ENCODE peak calls at places on chromosomes 12 and 14, in six cellular contexts. F is body of pancreas, S is pancreas, T is ovary, V is breast epithelium, W is lung. I is an unnamed sample. For H3K4me1, the result is how much of the 10 kb centered on the place peaks cover.

GRCh38 chr14:24982472-24983155 is 67.3 kb downstream of the STXBP6 start:
- DNase-seq in S (no peak), W (no peak), V (no peak), F (no peak), T (no peak), I (no peak)

GRCh38 chr12:132384916-132385315 is 55.5 kb upstream of the GALNT9 start:
- DNase-seq in S (no peak), T (no peak), F (no peak), V (no peak), W (no peak), I (no peak)

GRCh38 chr14:97697772-97698171 is 900.6 kb downstream of the VRK1 start:
- DNase-seq in W (no peak), F (no peak), T (no peak), S (no peak), V (no peak), I (no peak)

GRCh38 chr14:91351508-91351853 is 66.1 kb downstream of the CCDC88C start:
- DNase-seq in V (no peak), S (no peak), W (no peak), F (no peak), T (no peak), I (no peak)

GRCh38 chr12:82663893-82664292 is 22.8 kb upstream of the TMTC2 start:
- DNase-seq in S (no peak), V (no peak), W (no peak), F (no peak), T (no peak), I (no peak)

GRCh38 chr12:28253175-28253641 is 63.0 kb downstream of the CCDC91 start:
- DNase-seq in T (no peak), V (no peak), F (no peak), S (no peak), W (no peak), I (no peak)

GRCh38 chr12:7142057-7142644 is 12.0 kb downstream of the CLSTN3 start:
- DNase-seq in F (peak), S (no peak), T (no peak), V (no peak), W (peak), I (peak)

GRCh38 chr14:23577004-23577681 is 1.4 kb downstream of the JPH4 start:
- DNase-seq in V (no peak), W (no peak), T (no peak), S (no peak), F (no peak), I (no peak)

GRCh38 chr12:52925717-52926595 is 21.1 kb upstream of the KRT8 start:
- DNase-seq in V (no peak), S (no peak), T (no peak), F (peak), W (peak), I (no peak)

GRCh38 chr14:22598896-22599244 is 770 bp downstream of the ABHD4 start:
- DNase-seq in W (peak), T (no peak), F (peak), S (no peak), V (no peak), I (no peak)

GRCh38 chr12:583251-583869 is 79.9 kb downstream of the NINJ2 start:
- DNase-seq in F (no peak), S (no peak), T (no peak), W (no peak), V (no peak), I (no peak)

GRCh38 chr12:72872986-72873385 is 600.8 kb downstream of the TRHDE start:
- DNase-seq in W (no peak), S (no peak), T (no peak), V (no peak), F (no peak), I (no peak)

GRCh38 chr12:3119192-3119744 is 42.1 kb downstream of the TSPAN9 start:
- DNase-seq in F (no peak), W (no peak), S (no peak), T (no peak), V (no peak), I (no peak)

GRCh38 chr12:18895946-18896345 is 158.0 kb downstream of the CAPZA3 start:
- DNase-seq in T (no peak), S (peak), F (no peak), V (no peak), W (no peak), I (no peak)

GRCh38 chr12:106170285-106170684 is 31.5 kb upstream of the NUAK1 start:
- DNase-seq in S (no peak), F (no peak), V (no peak), T (no peak), W (no peak), I (no peak)

GRCh38 chr14:102262894-102263462 is 42.0 kb downstream of the MOK start:
- DNase-seq in W (no peak), V (no peak), T (no peak), F (no peak), S (no peak), I (no peak)

GRCh38 chr12:113152835-113153814 is 3.6 kb downstream of the CFAP73 start:
- DNase-seq in T (peak), S (peak), W (peak), V (peak), F (peak), I (peak)

GRCh38 chr14:103091041-103091882 is 3.3 kb upstream of the EXOC3L4 start:
- DNase-seq in F (peak), W (peak), T (no peak), V (no peak), S (peak), I (peak)

GRCh38 chr14:104516906-104517305 is 62.7 kb upstream of the C14orf180 start:
- DNase-seq in W (no peak), S (no peak), F (no peak), V (no peak), T (no peak), I (no peak)

GRCh38 chr14:104176611-104177010 is 38.2 kb downstream of the KIF26A start:
- DNase-seq in F (no peak), W (no peak), V (no peak), S (no peak), T (no peak), I (no peak)

GRCh38 chr12:79926951-79927350 is 7.9 kb downstream of the PPP1R12A start:
- DNase-seq in W (no peak), F (no peak), T (no peak), S (no peak), V (no peak), I (no peak)

GRCh38 chr14:91149462-91149861 is 35.6 kb downstream of the DGLUCY start:
- DNase-seq in V (no peak), S (no peak), T (peak), F (peak), W (peak), I (no peak)

GRCh38 chr14:58738876-58739275 is 101.1 kb downstream of the DACT1 start:
- DNase-seq in S (no peak), T (no peak), V (no peak), F (no peak), W (no peak), I (no peak)

GRCh38 chr14:78259831-78260230 is 89.7 kb downstream of the NRXN3 start:
- DNase-seq in S (no peak), V (no peak), W (no peak), T (no peak), F (no peak), I (no peak)

GRCh38 chr12:64104376-64104775 is 117.7 kb downstream of the KICS2 start:
- DNase-seq in S (no peak), V (no peak), W (no peak), F (no peak), T (peak), I (no peak)

GRCh38 chr12:118102070-118102469 is 1.7 kb downstream of the VSIG10 start:
- DNase-seq in W (peak), T (no peak), F (peak), V (peak), S (no peak), I (no peak)

GRCh38 chr14:54738009-54738408 is 164.6 kb downstream of the GCH1 start:
- DNase-seq in F (peak), W (no peak), V (no peak), T (no peak), S (no peak), I (no peak)

GRCh38 chr14:106841701-106842100 is 1315.3 kb downstream of the TMEM121 start:
- DNase-seq in S (no peak), W (peak), T (no peak), F (no peak), V (no peak), I (no peak)

GRCh38 chr14:64758025-64758521 is 53.8 kb downstream of the PLEKHG3 start:
- DNase-seq in V (no peak), W (no peak), S (peak), F (peak), T (no peak), I (no peak)

GRCh38 chr14:53838374-53838773 is 118.3 kb downstream of the BMP4 start:
- DNase-seq in T (no peak), W (no peak), S (no peak), V (no peak), F (no peak), I (no peak)

GRCh38 chr14:74518221-74518620 is 24.7 kb downstream of the ISCA2 start:
- DNase-seq in T (no peak), F (no peak), S (no peak), V (no peak), W (no peak), I (no peak)

GRCh38 chr14:96894966-96895365 is 97.8 kb downstream of the VRK1 start:
- DNase-seq in V (no peak), F (no peak), S (no peak), W (no peak), T (no peak), I (no peak)

GRCh38 chr12:4478933-4479332 is 33.3 kb upstream of the FGF6 start:
- DNase-seq in S (no peak), W (no peak), V (no peak), F (no peak), T (no peak), I (no peak)

GRCh38 chr14:73058923-73059311 is 583 bp downstream of the RBM25 start:
- DNase-seq in W (peak), V (no peak), T (no peak), F (peak), S (peak), I (no peak)

GRCh38 chr12:20757-21156 is 45.8 kb upstream of the IQSEC3 start:
- DNase-seq in S (no peak), V (no peak), W (peak), F (no peak), T (no peak), I (no peak)

GRCh38 chr12:121233628-121234020 is 23.7 kb downstream of the P2RX4 start:
- DNase-seq in F (no peak), T (no peak), W (no peak), V (no peak), S (peak), I (no peak)

GRCh38 chr14:68551045-68551683 is 241.7 kb downstream of the ZFP36L1 start:
- DNase-seq in F (no peak), S (no peak), V (no peak), T (no peak), W (no peak), I (no peak)

GRCh38 chr14:21058903-21059302 is 1.3 kb downstream of the RNASE8 start:
- DNase-seq in W (no peak), S (no peak), V (no peak), F (no peak), T (no peak), I (no peak)
- H3K4me1 ChIP-seq in W (under half), S (under half), V (under half), F (half or more), T (under half), I (under half)

GRCh38 chr14:100402631-100403030 is 79.5 kb downstream of the SLC25A47 start:
- DNase-seq in F (no peak), V (no peak), S (no peak), T (no peak), W (no peak), I (no peak)

GRCh38 chr14:100399052-100399849 is 76.1 kb downstream of the SLC25A47 start:
- DNase-seq in T (no peak), V (no peak), W (no peak), F (no peak), S (no peak), I (no peak)

GRCh38 chr14:100398044-100398443 is 74.9 kb downstream of the SLC25A47 start:
- DNase-seq in S (no peak), V (no peak), W (no peak), T (no peak), F (no peak), I (no peak)

GRCh38 chr14:100401031-100401692 is 78.0 kb downstream of the SLC25A47 start:
- DNase-seq in S (no peak), W (no peak), T (no peak), V (no peak), F (no peak), I (no peak)

DNA sequence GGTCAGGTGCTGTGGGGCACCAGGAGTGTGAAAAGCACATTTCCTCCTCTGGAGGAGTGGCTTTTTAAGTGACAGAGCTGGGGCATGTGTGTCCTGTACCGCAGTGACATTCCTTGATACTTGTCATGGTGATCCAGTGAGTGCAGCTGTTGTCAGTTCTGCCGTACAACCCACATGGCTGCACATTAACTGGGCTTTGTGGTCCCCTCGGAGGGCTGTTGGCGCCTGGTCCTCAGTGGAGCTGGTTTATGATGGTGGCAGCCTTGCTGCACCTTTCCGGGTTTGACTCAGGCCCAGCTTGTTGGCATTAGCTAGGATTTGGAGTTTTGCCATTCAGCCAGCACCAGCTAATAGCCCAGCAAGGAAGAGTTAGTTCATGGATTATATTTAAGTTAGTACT is 77.0 kb downstream of the SLC25A47 start:
- DNase-seq in S (no peak), V (no peak), W (no peak), T (no peak), F (peak), I (no peak)
- H3K27ac ChIP-seq in S (peak), V (no peak), W (no peak), T (no peak), F (peak), I (no peak)

DNA sequence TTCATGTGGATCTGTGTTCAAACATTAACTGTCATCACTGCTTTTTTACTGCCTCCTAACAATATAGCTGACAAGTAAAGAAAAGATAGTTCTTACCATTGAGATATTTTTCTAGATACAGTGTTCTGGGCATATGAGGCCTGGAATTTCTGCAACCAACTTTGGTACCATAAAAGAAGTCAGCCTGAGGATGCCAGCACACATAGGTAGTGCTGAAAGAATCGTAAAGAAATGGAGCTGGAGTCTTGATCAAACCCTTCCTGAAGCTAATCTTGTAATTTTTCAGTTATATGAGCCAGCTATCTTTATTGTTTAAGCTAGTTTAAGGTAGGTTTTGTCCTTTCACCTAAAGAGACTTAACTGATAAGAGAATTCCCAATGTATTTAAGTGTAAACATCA is 11.3 kb downstream of the ERG28 start:
- DNase-seq in S (no peak), T (no peak), F (no peak), W (no peak), V (no peak), I (no peak)
- H3K4me1 ChIP-seq in S (under half), T (under half), F (under half), W (under half), V (under half), I (under half)

GRCh38 chr12:110330544-110330943 is 49.5 kb downstream of the ATP2A2 start:
- DNase-seq in V (no peak), T (no peak), W (no peak), F (no peak), S (no peak), I (no peak)
- H3K27ac ChIP-seq in V (no peak), T (no peak), W (no peak), F (peak), S (no peak), I (no peak)

GRCh38 chr14:99196310-99196650 is 75.7 kb downstream of the BCL11B start:
- DNase-seq in S (no peak), F (no peak), T (no peak), V (no peak), W (no peak), I (no peak)

GRCh38 chr14:99194136-99194535 is 77.9 kb downstream of the BCL11B start:
- DNase-seq in V (no peak), W (no peak), T (no peak), F (no peak), S (no peak), I (no peak)

GRCh38 chr14:99192823-99193222 is 79.2 kb downstream of the BCL11B start:
- DNase-seq in T (no peak), V (no peak), F (no peak), W (no peak), S (no peak), I (peak)

GRCh38 chr14:99195602-99196309 is 76.2 kb downstream of the BCL11B start:
- DNase-seq in V (no peak), S (no peak), T (no peak), F (peak), W (no peak), I (no peak)

GRCh38 chr14:99194736-99195135 is 77.3 kb downstream of the BCL11B start:
- DNase-seq in V (no peak), W (no peak), T (no peak), F (no peak), S (no peak), I (no peak)
- H3K4me1 ChIP-seq in V (under half), W (under half), T (under half), F (under half), S (under half), I (half or more)

I was measured in CD8-positive, alpha-beta memory T cell.